ENCODE peak calls at places on chromosomes 3 and 15, in six cellular contexts. One of them, this sample, is unnamed. For H3K9me3, the result is how much of the 10 kb centered on the place peaks cover.

GRCh38 chr3:59713971-59714370 is 664.1 kb upstream of the CFAP20DC start:
- DNase-seq in IMR-90: no peak
- DNase-seq in neuronal stem cell: no peak
- DNase-seq in H9: no peak
- DNase-seq in H1: no peak
- DNase-seq in mesenchymal stem cell: no peak
- DNase-seq in this sample: no peak

GRCh38 chr15:87591521-87591920 is 665.0 kb downstream of the NTRK3 start:
- DNase-seq in IMR-90: no peak
- DNase-seq in neuronal stem cell: no peak
- DNase-seq in H9: no peak
- DNase-seq in H1: no peak
- DNase-seq in mesenchymal stem cell: no peak
- DNase-seq in this sample: no peak

GRCh38 chr3:8097690-8098089 is 403.9 kb upstream of the LMCD1 start:
- DNase-seq in IMR-90: no peak
- DNase-seq in neuronal stem cell: no peak
- DNase-seq in H9: no peak
- DNase-seq in H1: no peak
- DNase-seq in mesenchymal stem cell: no peak
- DNase-seq in this sample: no peak

GRCh38 chr3:189701934-189702693 is 70.9 kb downstream of the TP63 start:
- DNase-seq in IMR-90: no peak
- DNase-seq in neuronal stem cell: no peak
- DNase-seq in H9: no peak
- DNase-seq in H1: no peak
- DNase-seq in mesenchymal stem cell: no peak
- DNase-seq in this sample: no peak

GRCh38 chr3:59268170-59268569 is 218.3 kb upstream of the CFAP20DC start:
- DNase-seq in IMR-90: peak
- DNase-seq in neuronal stem cell: no peak
- DNase-seq in H9: no peak
- DNase-seq in H1: no peak
- DNase-seq in mesenchymal stem cell: peak
- DNase-seq in this sample: peak

GRCh38 chr3:4360817-4361216 is 57.6 kb downstream of the SETMAR start:
- DNase-seq in IMR-90: no peak
- DNase-seq in neuronal stem cell: no peak
- DNase-seq in H9: no peak
- DNase-seq in H1: no peak
- DNase-seq in mesenchymal stem cell: no peak
- DNase-seq in this sample: no peak

GRCh38 chr15:95132774-95133173 is 901.4 kb downstream of the MCTP2 start:
- DNase-seq in IMR-90: peak
- DNase-seq in neuronal stem cell: no peak
- DNase-seq in H9: no peak
- DNase-seq in H1: no peak
- DNase-seq in mesenchymal stem cell: peak
- DNase-seq in this sample: peak

GRCh38 chr3:33717616-33717865 is 513 bp downstream of the CLASP2 start:
- DNase-seq in IMR-90: peak
- DNase-seq in neuronal stem cell: no peak
- DNase-seq in H9: peak
- DNase-seq in H1: no peak
- DNase-seq in mesenchymal stem cell: no peak
- DNase-seq in this sample: no peak

GRCh38 chr3:57942872-57943283 is 65.3 kb upstream of the FLNB start:
- DNase-seq in IMR-90: no peak
- DNase-seq in neuronal stem cell: no peak
- DNase-seq in H9: no peak
- DNase-seq in H1: no peak
- DNase-seq in mesenchymal stem cell: no peak
- DNase-seq in this sample: no peak

GRCh38 chr15:93024716-93025624 is 64.0 kb downstream of the RGMA start:
- DNase-seq in IMR-90: no peak
- DNase-seq in neuronal stem cell: no peak
- DNase-seq in H9: no peak
- DNase-seq in H1: no peak
- DNase-seq in mesenchymal stem cell: no peak
- DNase-seq in this sample: no peak

GRCh38 chr3:181794036-181794790 is 82.5 kb downstream of the SOX2 start:
- DNase-seq in IMR-90: no peak
- DNase-seq in neuronal stem cell: peak
- DNase-seq in H9: no peak
- DNase-seq in H1: no peak
- DNase-seq in mesenchymal stem cell: no peak
- DNase-seq in this sample: no peak

GRCh38 chr3:152071924-152072323 is 196.8 kb upstream of the MBNL1 start:
- DNase-seq in IMR-90: peak
- DNase-seq in neuronal stem cell: no peak
- DNase-seq in H9: no peak
- DNase-seq in H1: no peak
- DNase-seq in mesenchymal stem cell: peak
- DNase-seq in this sample: peak

GRCh38 chr15:69469467-69470191 is 17.0 kb downstream of the RPLP1 start:
- DNase-seq in IMR-90: peak
- DNase-seq in neuronal stem cell: no peak
- DNase-seq in H9: no peak
- DNase-seq in H1: no peak
- DNase-seq in mesenchymal stem cell: peak
- DNase-seq in this sample: no peak

GRCh38 chr3:190375250-190375649 is 12.7 kb upstream of the CLDN16 start:
- DNase-seq in IMR-90: no peak
- DNase-seq in neuronal stem cell: no peak
- DNase-seq in H9: no peak
- DNase-seq in H1: no peak
- DNase-seq in mesenchymal stem cell: no peak
- DNase-seq in this sample: no peak

GRCh38 chr3:32819581-32820348 is 2.0 kb downstream of the TRIM71 start:
- DNase-seq in IMR-90: no peak
- DNase-seq in neuronal stem cell: no peak
- DNase-seq in H9: no peak
- DNase-seq in H1: no peak
- DNase-seq in mesenchymal stem cell: no peak
- DNase-seq in this sample: peak

GRCh38 chr3:184015381-184016019 is 2.2 kb downstream of the ABCC5 start:
- DNase-seq in IMR-90: peak
- DNase-seq in neuronal stem cell: no peak
- DNase-seq in H9: no peak
- DNase-seq in H1: no peak
- DNase-seq in mesenchymal stem cell: peak
- DNase-seq in this sample: no peak

GRCh38 chr3:134087046-134087974 is 57.6 kb upstream of the SLCO2A1 start:
- DNase-seq in IMR-90: peak
- DNase-seq in neuronal stem cell: no peak
- DNase-seq in H9: no peak
- DNase-seq in H1: no peak
- DNase-seq in mesenchymal stem cell: no peak
- DNase-seq in this sample: peak

GRCh38 chr3:187568171-187568570 is 102.0 kb downstream of the SST start:
- DNase-seq in IMR-90: no peak
- DNase-seq in neuronal stem cell: no peak
- DNase-seq in H9: no peak
- DNase-seq in H1: no peak
- DNase-seq in mesenchymal stem cell: no peak
- DNase-seq in this sample: no peak

DNA sequence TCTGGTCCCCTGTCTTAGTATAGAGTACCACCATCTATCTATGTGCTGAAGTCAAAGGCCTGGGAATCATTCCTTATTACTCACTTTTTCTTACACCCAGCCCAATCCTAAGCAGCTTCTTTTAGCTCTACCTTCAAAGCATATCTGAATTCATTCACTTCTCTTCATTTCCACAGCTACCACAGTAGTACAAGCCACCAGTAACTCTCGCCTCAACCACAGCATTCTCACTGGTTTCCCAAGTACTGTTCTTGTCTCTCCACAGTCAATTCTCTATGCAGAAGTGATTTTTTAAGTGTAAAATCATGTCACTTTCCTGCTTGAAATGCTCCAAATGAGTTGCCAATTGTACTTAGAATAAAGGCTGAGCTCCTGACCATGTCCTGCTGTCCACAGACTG is 401.7 kb downstream of the OXSM start:
- DNase-seq in IMR-90: no peak
- DNase-seq in neuronal stem cell: no peak
- DNase-seq in H9: no peak
- DNase-seq in H1: no peak
- DNase-seq in mesenchymal stem cell: no peak
- DNase-seq in this sample: no peak
- H3K9me3 ChIP-seq in IMR-90: under half
- H3K9me3 ChIP-seq in neuronal stem cell: under half
- H3K9me3 ChIP-seq in H9: under half
- H3K9me3 ChIP-seq in H1: under half
- H3K9me3 ChIP-seq in mesenchymal stem cell: under half
- H3K9me3 ChIP-seq in this sample: under half

GRCh38 chr3:14404396-14405119 is 2.2 kb downstream of the SLC6A6 start:
- DNase-seq in IMR-90: no peak
- DNase-seq in neuronal stem cell: no peak
- DNase-seq in H9: no peak
- DNase-seq in H1: no peak
- DNase-seq in mesenchymal stem cell: no peak
- DNase-seq in this sample: no peak

GRCh38 chr3:14403636-14404395 is 1.4 kb downstream of the SLC6A6 start:
- DNase-seq in IMR-90: no peak
- DNase-seq in neuronal stem cell: no peak
- DNase-seq in H9: no peak
- DNase-seq in H1: no peak
- DNase-seq in mesenchymal stem cell: peak
- DNase-seq in this sample: no peak

GRCh38 chr3:14398801-14399114 is 3.6 kb upstream of the SLC6A6 start:
- DNase-seq in IMR-90: no peak
- DNase-seq in neuronal stem cell: no peak
- DNase-seq in H9: no peak
- DNase-seq in H1: no peak
- DNase-seq in mesenchymal stem cell: no peak
- DNase-seq in this sample: no peak

GRCh38 chr3:14402304-14402811 is at the start of gene SLC6A6:
- DNase-seq in IMR-90: peak
- DNase-seq in neuronal stem cell: peak
- DNase-seq in H9: peak
- DNase-seq in H1: peak
- DNase-seq in mesenchymal stem cell: peak
- DNase-seq in this sample: peak

DNA sequence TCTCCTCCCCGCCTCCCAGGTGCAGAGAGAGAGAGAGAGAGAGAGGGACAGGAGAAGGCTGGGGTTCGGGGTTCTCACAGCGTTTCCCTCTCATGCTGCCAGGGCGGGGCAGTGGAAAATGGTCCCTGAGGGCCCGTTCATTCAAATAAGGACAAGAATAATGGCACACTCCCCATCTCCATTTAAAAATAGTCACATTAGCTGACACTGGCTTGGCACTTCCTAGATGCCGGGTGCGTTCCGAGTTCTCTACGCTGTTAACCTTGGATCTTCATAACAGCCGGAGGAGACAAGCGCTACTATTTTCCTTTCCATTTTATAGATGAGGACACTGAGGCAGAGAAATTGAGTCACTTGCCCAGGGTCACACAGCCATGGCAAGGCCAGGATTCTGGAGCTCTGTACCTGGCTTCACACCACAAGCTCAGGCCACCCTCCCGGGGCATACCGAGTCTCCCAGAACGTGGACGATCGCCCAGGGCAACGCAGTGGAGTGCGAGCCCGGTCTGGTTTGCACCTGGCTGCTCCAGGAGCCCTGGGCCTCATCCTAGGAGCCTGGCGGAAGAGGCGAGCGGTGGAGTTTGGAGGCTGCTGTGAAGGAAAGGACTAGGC is 608 bp upstream of the SLC6A6 start:
- DNase-seq in IMR-90: no peak
- DNase-seq in neuronal stem cell: no peak
- DNase-seq in H9: no peak
- DNase-seq in H1: no peak
- DNase-seq in mesenchymal stem cell: no peak
- DNase-seq in this sample: no peak
- H2BK5ac ChIP-seq in IMR-90: no peak
- H2BK5ac ChIP-seq in neuronal stem cell: no peak
- H2BK5ac ChIP-seq in H9: no peak
- H2BK5ac ChIP-seq in H1: peak
- H2BK5ac ChIP-seq in mesenchymal stem cell: peak
- H2BK5ac ChIP-seq in this sample: peak

GRCh38 chr15:71202712-71203111 is 87.4 kb downstream of the THSD4 start:
- DNase-seq in IMR-90: no peak
- DNase-seq in neuronal stem cell: no peak
- DNase-seq in H9: peak
- DNase-seq in H1: no peak
- DNase-seq in mesenchymal stem cell: no peak
- DNase-seq in this sample: no peak

GRCh38 chr15:71201471-71201870 is 86.2 kb downstream of the THSD4 start:
- DNase-seq in IMR-90: no peak
- DNase-seq in neuronal stem cell: no peak
- DNase-seq in H9: no peak
- DNase-seq in H1: no peak
- DNase-seq in mesenchymal stem cell: no peak
- DNase-seq in this sample: no peak

GRCh38 chr15:71203573-71204444 is 88.5 kb downstream of the THSD4 start:
- DNase-seq in IMR-90: peak
- DNase-seq in neuronal stem cell: no peak
- DNase-seq in H9: peak
- DNase-seq in H1: peak
- DNase-seq in mesenchymal stem cell: no peak
- DNase-seq in this sample: no peak

DNA sequence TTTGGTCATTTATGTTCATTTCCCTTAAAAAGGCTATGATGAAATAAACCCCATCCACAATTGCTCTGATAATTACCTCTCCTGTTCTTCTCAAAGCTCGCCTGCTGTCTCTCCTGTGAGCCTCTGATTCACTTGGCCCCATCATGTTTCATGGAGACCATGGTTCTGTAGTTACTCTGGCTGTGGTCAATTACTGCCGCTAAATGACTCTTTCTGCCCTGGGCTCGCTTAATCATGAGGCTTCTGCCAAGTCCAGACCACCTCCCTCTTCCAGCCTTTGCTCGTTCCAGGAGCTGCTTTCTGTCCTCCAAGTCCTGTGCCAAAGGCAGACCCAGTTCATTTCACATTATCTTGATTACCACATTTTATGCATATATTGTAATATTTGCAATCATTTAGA is 91.9 kb downstream of the THSD4 start:
- DNase-seq in IMR-90: no peak
- DNase-seq in neuronal stem cell: no peak
- DNase-seq in H9: no peak
- DNase-seq in H1: no peak
- DNase-seq in mesenchymal stem cell: no peak
- DNase-seq in this sample: no peak
- H3K9me3 ChIP-seq in IMR-90: under half
- H3K9me3 ChIP-seq in neuronal stem cell: under half
- H3K9me3 ChIP-seq in H9: under half
- H3K9me3 ChIP-seq in H1: under half
- H3K9me3 ChIP-seq in mesenchymal stem cell: under half
- H3K9me3 ChIP-seq in this sample: under half

DNA sequence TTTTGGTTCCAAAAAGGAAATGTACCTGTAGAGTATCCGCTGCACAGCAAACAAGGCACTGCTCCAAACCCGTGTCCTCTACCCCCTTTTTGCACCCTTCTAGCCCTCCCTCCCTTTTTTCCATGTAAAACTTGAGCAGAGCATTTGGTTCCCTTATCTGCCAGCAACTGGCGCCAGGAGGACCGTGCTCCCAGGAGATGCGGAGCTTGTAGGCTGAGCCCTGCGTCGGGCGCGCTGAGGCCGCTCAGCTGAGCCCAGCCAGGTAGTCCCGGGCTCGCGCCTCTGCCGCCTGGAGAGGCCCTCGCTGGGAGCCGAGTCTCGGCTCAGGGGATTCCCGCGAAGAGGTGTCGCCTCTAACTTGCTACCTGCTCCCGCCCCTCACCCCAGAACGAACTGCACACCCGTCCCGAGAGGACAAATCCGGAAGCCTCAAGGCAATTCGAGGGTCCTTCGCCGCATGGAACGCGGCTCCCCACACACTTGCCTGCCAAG is 575 bp downstream of the TRPM7 start:
- DNase-seq in IMR-90: peak
- DNase-seq in neuronal stem cell: no peak
- DNase-seq in H9: peak
- DNase-seq in H1: peak
- DNase-seq in mesenchymal stem cell: peak
- DNase-seq in this sample: peak
- H2BK5ac ChIP-seq in IMR-90: peak
- H2BK5ac ChIP-seq in neuronal stem cell: peak
- H2BK5ac ChIP-seq in H9: no peak
- H2BK5ac ChIP-seq in H1: peak
- H2BK5ac ChIP-seq in mesenchymal stem cell: no peak
- H2BK5ac ChIP-seq in this sample: peak

This sample was measured in trophoblast cell.